ENCODE peak calls at places on chromosomes 4 and X, in four cellular contexts. One of them, this sample, is unnamed.

GRCh38 chr4:41142946-41143720 is 71.2 kb downstream of the APBB2 start:
- DNase-seq in GM12878: no peak
- DNase-seq in HCT116: no peak
- DNase-seq in K562: no peak
- DNase-seq in this sample: no peak

GRCh38 chrX:21932277-21932996 is 8.1 kb upstream of the SMS start:
- DNase-seq in GM12878: no peak
- DNase-seq in HCT116: no peak
- DNase-seq in K562: no peak
- DNase-seq in this sample: no peak

GRCh38 chr4:145739840-145740239 is 59.9 kb downstream of the C4orf51 start:
- DNase-seq in GM12878: no peak
- DNase-seq in HCT116: no peak
- DNase-seq in K562: no peak
- DNase-seq in this sample: no peak

GRCh38 chrX:122622800-122623199 is 561.3 kb upstream of the GRIA3 start:
- DNase-seq in GM12878: no peak
- DNase-seq in HCT116: no peak
- DNase-seq in K562: no peak
- DNase-seq in this sample: no peak

GRCh38 chr4:128810331-128810870 is 901 bp downstream of the JADE1 start:
- DNase-seq in GM12878: no peak
- DNase-seq in HCT116: peak
- DNase-seq in K562: peak
- DNase-seq in this sample: no peak

GRCh38 chrX:149513713-149514427 is 8.8 kb upstream of the IDS start:
- DNase-seq in GM12878: no peak
- DNase-seq in HCT116: no peak
- DNase-seq in K562: no peak
- DNase-seq in this sample: no peak

GRCh38 chr4:39046243-39046642 is 14.0 kb upstream of the TMEM156 start:
- DNase-seq in GM12878: no peak
- DNase-seq in HCT116: no peak
- DNase-seq in K562: no peak
- DNase-seq in this sample: no peak

GRCh38 chrX:7347465-7347864 is 199.5 kb upstream of the PUDP start:
- DNase-seq in GM12878: no peak
- DNase-seq in HCT116: no peak
- DNase-seq in K562: no peak
- DNase-seq in this sample: no peak

GRCh38 chr4:96649536-96649935 is 809.6 kb downstream of the PDHA2 start:
- DNase-seq in GM12878: no peak
- DNase-seq in HCT116: peak
- DNase-seq in K562: no peak
- DNase-seq in this sample: no peak

GRCh38 chr4:12359420-12359819 is 930.7 kb upstream of the HS3ST1 start:
- DNase-seq in GM12878: no peak
- DNase-seq in HCT116: no peak
- DNase-seq in K562: no peak
- DNase-seq in this sample: no peak

GRCh38 chrX:119482497-119483480 is 14.5 kb downstream of the SLC25A5 start:
- DNase-seq in GM12878: no peak
- DNase-seq in HCT116: no peak
- DNase-seq in K562: peak
- DNase-seq in this sample: peak

GRCh38 chrX:22329783-22330182 is 57.1 kb downstream of the CBLL2 start:
- DNase-seq in GM12878: no peak
- DNase-seq in HCT116: no peak
- DNase-seq in K562: no peak
- DNase-seq in this sample: no peak

GRCh38 chr4:137738377-137738990 is 206.2 kb upstream of the PCDH18 start:
- DNase-seq in GM12878: no peak
- DNase-seq in HCT116: no peak
- DNase-seq in K562: no peak
- DNase-seq in this sample: no peak

GRCh38 chr4:56206258-56206657 is 181.0 kb downstream of the AASDH start:
- DNase-seq in GM12878: no peak
- DNase-seq in HCT116: no peak
- DNase-seq in K562: no peak
- DNase-seq in this sample: no peak

GRCh38 chr4:13580018-13580417 is 35.7 kb upstream of the NKX3-2 start:
- DNase-seq in GM12878: no peak
- DNase-seq in HCT116: no peak
- DNase-seq in K562: no peak
- DNase-seq in this sample: no peak

GRCh38 chr4:76718021-76718420 is 179.9 kb downstream of the SOWAHB start:
- DNase-seq in GM12878: no peak
- DNase-seq in HCT116: no peak
- DNase-seq in K562: no peak
- DNase-seq in this sample: no peak

GRCh38 chrX:125522752-125523151 is 203.1 kb downstream of the TEX13C start:
- DNase-seq in GM12878: no peak
- DNase-seq in HCT116: no peak
- DNase-seq in K562: no peak
- DNase-seq in this sample: no peak

GRCh38 chrX:134026732-134027311 is 41.4 kb upstream of the GPC3 start:
- DNase-seq in GM12878: no peak
- DNase-seq in HCT116: peak
- DNase-seq in K562: peak
- DNase-seq in this sample: peak

GRCh38 chr4:100063355-100063754 is 113.3 kb upstream of the H2AZ1 start:
- DNase-seq in GM12878: no peak
- DNase-seq in HCT116: no peak
- DNase-seq in K562: no peak
- DNase-seq in this sample: no peak

GRCh38 chrX:54529559-54530357 is at the start of gene GNL3L:
- DNase-seq in GM12878: peak
- DNase-seq in HCT116: peak
- DNase-seq in K562: peak
- DNase-seq in this sample: peak

GRCh38 chrX:54066841-54067240 is 22.6 kb upstream of the PHF8 start:
- DNase-seq in GM12878: no peak
- DNase-seq in HCT116: no peak
- DNase-seq in K562: no peak
- DNase-seq in this sample: no peak

GRCh38 chr4:110622841-110623709 is at the start of gene PITX2:
- DNase-seq in GM12878: no peak
- DNase-seq in HCT116: peak
- DNase-seq in K562: peak
- DNase-seq in this sample: peak

GRCh38 chrX:11665144-11666040 is at the start of gene ARHGAP6:
- DNase-seq in GM12878: no peak
- DNase-seq in HCT116: no peak
- DNase-seq in K562: no peak
- DNase-seq in this sample: no peak

GRCh38 chr4:186016796-186017195 is 52.2 kb upstream of the TLR3 start:
- DNase-seq in GM12878: no peak
- DNase-seq in HCT116: no peak
- DNase-seq in K562: no peak
- DNase-seq in this sample: no peak

GRCh38 chr4:132642196-132642817 is 506.8 kb upstream of the PCDH10 start:
- DNase-seq in GM12878: peak
- DNase-seq in HCT116: peak
- DNase-seq in K562: peak
- DNase-seq in this sample: peak

GRCh38 chrX:10634681-10635161 is 14.3 kb upstream of the MID1 start:
- DNase-seq in GM12878: no peak
- DNase-seq in HCT116: peak
- DNase-seq in K562: no peak
- DNase-seq in this sample: no peak

GRCh38 chrX:145549476-145549875 is 268.2 kb upstream of the SLITRK2 start:
- DNase-seq in GM12878: no peak
- DNase-seq in HCT116: no peak
- DNase-seq in K562: no peak
- DNase-seq in this sample: no peak

GRCh38 chr4:31084806-31085416 is 364.7 kb downstream of the PCDH7 start:
- DNase-seq in GM12878: no peak
- DNase-seq in HCT116: peak
- DNase-seq in K562: no peak
- DNase-seq in this sample: no peak

GRCh38 chr4:76550966-76551780 is 116.1 kb downstream of the SHROOM3 start:
- DNase-seq in GM12878: no peak
- DNase-seq in HCT116: no peak
- DNase-seq in K562: no peak
- DNase-seq in this sample: no peak

GRCh38 chrX:1462596-1463251 is 10.0 kb upstream of the ASMTL start:
- DNase-seq in GM12878: no peak
- DNase-seq in HCT116: no peak
- DNase-seq in K562: no peak
- DNase-seq in this sample: no peak

GRCh38 chr4:15158410-15159091 is 156.3 kb downstream of the CPEB2 start:
- DNase-seq in GM12878: no peak
- DNase-seq in HCT116: no peak
- DNase-seq in K562: no peak
- DNase-seq in this sample: no peak

GRCh38 chrX:5236096-5236495 is 992.6 kb downstream of the NLGN4X start:
- DNase-seq in GM12878: no peak
- DNase-seq in HCT116: no peak
- DNase-seq in K562: no peak
- DNase-seq in this sample: no peak

GRCh38 chrX:13605611-13606010 is 36.2 kb downstream of the EGFL6 start:
- DNase-seq in GM12878: no peak
- DNase-seq in HCT116: no peak
- DNase-seq in K562: no peak
- DNase-seq in this sample: no peak

GRCh38 chrX:69387559-69388487 is 116.3 kb upstream of the NALF2 start:
- DNase-seq in GM12878: no peak
- DNase-seq in HCT116: peak
- DNase-seq in K562: peak
- DNase-seq in this sample: peak

GRCh38 chr4:86178216-86178615 is 181.6 kb downstream of the MAPK10 start:
- DNase-seq in GM12878: no peak
- DNase-seq in HCT116: no peak
- DNase-seq in K562: no peak
- DNase-seq in this sample: no peak

GRCh38 chr4:76692761-76693160 is 205.2 kb downstream of the SOWAHB start:
- DNase-seq in GM12878: no peak
- DNase-seq in HCT116: no peak
- DNase-seq in K562: no peak
- DNase-seq in this sample: no peak

GRCh38 chr4:168074861-168075260 is 17.5 kb upstream of the ANXA10 start:
- DNase-seq in GM12878: no peak
- DNase-seq in HCT116: no peak
- DNase-seq in K562: no peak
- DNase-seq in this sample: no peak
- TF ChIP-seq EGR1 in GM12878: no peak
- TF ChIP-seq EGR1 in HCT116: no peak
- TF ChIP-seq EGR1 in K562: no peak
- TF ChIP-seq EGR1 in this sample: no peak

DNA sequence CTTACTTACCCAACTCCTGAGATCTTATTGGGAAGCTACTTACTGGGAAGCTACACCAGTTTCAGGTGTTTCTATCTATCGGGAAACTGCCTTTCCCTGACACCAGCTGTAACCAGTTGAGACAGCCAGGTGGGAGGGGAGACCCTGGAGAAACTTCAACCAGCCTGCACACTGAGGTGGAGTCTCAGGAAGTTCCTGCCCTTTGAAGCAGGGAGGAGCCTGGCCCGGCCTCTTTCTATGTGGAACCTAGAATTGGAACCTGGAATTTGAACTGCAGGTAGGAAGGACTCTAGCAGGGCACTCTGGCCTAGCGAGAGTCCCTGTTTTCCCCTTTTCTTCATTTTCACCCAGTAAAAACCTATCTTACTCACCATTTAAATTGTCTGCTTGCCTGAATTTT is 425.8 kb upstream of the PABPC4L start:
- DNase-seq in GM12878: no peak
- DNase-seq in HCT116: no peak
- DNase-seq in K562: no peak
- DNase-seq in this sample: no peak
- TF ChIP-seq EGR1 in GM12878: no peak
- TF ChIP-seq EGR1 in HCT116: no peak
- TF ChIP-seq EGR1 in K562: no peak
- TF ChIP-seq EGR1 in this sample: no peak

GRCh38 chr4:140673729-140674128 is 82.5 kb downstream of the TBC1D9 start:
- DNase-seq in GM12878: no peak
- DNase-seq in HCT116: no peak
- DNase-seq in K562: no peak
- DNase-seq in this sample: no peak
- TF ChIP-seq EGR1 in GM12878: no peak
- TF ChIP-seq EGR1 in HCT116: no peak
- TF ChIP-seq EGR1 in K562: no peak
- TF ChIP-seq EGR1 in this sample: no peak

GRCh38 chr4:85039526-85039925 is 73.0 kb upstream of the WDFY3 start:
- DNase-seq in GM12878: no peak
- DNase-seq in HCT116: peak
- DNase-seq in K562: no peak
- DNase-seq in this sample: no peak
- TF ChIP-seq EGR1 in GM12878: no peak
- TF ChIP-seq EGR1 in HCT116: no peak
- TF ChIP-seq EGR1 in K562: no peak
- TF ChIP-seq EGR1 in this sample: no peak

This sample was measured in H1.